ENCODE peak calls at places on chromosomes 16 and 17, in nine cellular contexts. P is T-helper 1 cell; C is pancreas; L is DMS 273 treated with DMSO at 0.1 percent for 48 hours; T is activated CD8-positive, alpha-beta T cell treated with anti-CD3 and anti-CD28 coated beads, Interleukin-2, amount 10 ng/mL, durations not matched to agents 7 days and 5 days; S is stimulated activated CD4-positive, alpha-beta T cell treated with anti-CD3 and anti-CD28 coated beads, Interleukin-15, amount 100 ng/mL, for 24 hours; Z is fibroblast of the conjunctiva; A is HTR-8/SVneo; Q is activated CD4-positive, alpha-beta T cell treated with anti-CD3 and anti-CD28 coated beads, Interleukin-2, amount 50 U/mL, for 48 hours. M is an unnamed sample.

GRCh38 chr17:35809855-35810461 is 674 bp downstream of the TAF15 start:
- DNase-seq in P (no peak), C (no peak), L (no peak), T (no peak), S (no peak), Z (no peak), A (no peak), Q (no peak), M (peak; percentile 20)

GRCh38 chr17:57584050-57584551 is 161.0 kb downstream of the CCDC182 start:
- DNase-seq in P (no peak), C (no peak), L (no peak), T (no peak), S (no peak), Z (no peak), A (no peak), Q (no peak), M (no peak)

GRCh38 chr17:36674278-36674650 is 72.9 kb downstream of the MRM1 start:
- DNase-seq in P (peak; percentile 10), C (no peak), L (no peak), T (peak; percentile 87), S (peak; percentile 28), Z (no peak), A (no peak), Q (peak; percentile 47), M (peak; percentile 42)

GRCh38 chr17:49000943-49001342 is 3.8 kb downstream of the IGF2BP1 start:
- DNase-seq in P (no peak), C (no peak), L (no peak), T (no peak), S (no peak), Z (no peak), A (no peak), Q (no peak), M (no peak)

GRCh38 chr16:28873543-28874201 is 4.6 kb upstream of the ATP2A1 start:
- DNase-seq in P (peak; percentile 51), C (no peak), L (no peak), T (peak; percentile 71), S (peak; percentile 67), Z (no peak), A (no peak), Q (peak; percentile 70), M (peak; percentile 56)

GRCh38 chr17:14396542-14396941 is 95.7 kb downstream of the HS3ST3B1 start:
- DNase-seq in P (no peak), C (no peak), L (no peak), T (no peak), S (no peak), Z (peak; percentile 0), A (no peak), Q (no peak), M (no peak)

GRCh38 chr16:72172105-72173034 is at the start of gene PMFBP1:
- DNase-seq in P (no peak), C (no peak), L (peak; percentile 38), T (peak; percentile 29), S (peak; percentile 23), Z (peak; percentile 22), A (no peak), Q (peak; percentile 13), M (peak; percentile 91)

GRCh38 chr16:57786632-57787518 is 15.4 kb downstream of the KIFC3 start:
- DNase-seq in P (no peak), C (peak; percentile 58), L (no peak), T (no peak), S (no peak), Z (no peak), A (no peak), Q (no peak), M (no peak)

GRCh38 chr16:31200821-31201510 is 1.6 kb downstream of the PYCARD start:
- DNase-seq in P (peak; percentile 34), C (no peak), L (no peak), T (peak; percentile 81), S (peak; percentile 56), Z (no peak), A (no peak), Q (peak; percentile 56), M (peak; percentile 70)

GRCh38 chr16:15885560-15886001 is 2.8 kb downstream of the CEP20 start:
- DNase-seq in P (no peak), C (no peak), L (no peak), T (no peak), S (no peak), Z (no peak), A (no peak), Q (no peak), M (no peak)

GRCh38 chr17:49455226-49455968 is 39.7 kb upstream of the NGFR start:
- DNase-seq in P (no peak), C (no peak), L (no peak), T (no peak), S (no peak), Z (no peak), A (no peak), Q (no peak), M (no peak)

GRCh38 chr17:33451221-33451620 is 158.1 kb upstream of the ASIC2 start:
- DNase-seq in P (no peak), C (no peak), L (no peak), T (no peak), S (no peak), Z (no peak), A (no peak), Q (no peak), M (no peak)

GRCh38 chr16:86584071-86584685 is 5.8 kb downstream of the FOXL1 start:
- DNase-seq in P (no peak), C (no peak), L (no peak), T (no peak), S (no peak), Z (no peak), A (no peak), Q (no peak), M (no peak)

GRCh38 chr16:48479319-48479718 is 94.1 kb upstream of the SIAH1 start:
- DNase-seq in P (no peak), C (no peak), L (no peak), T (no peak), S (no peak), Z (no peak), A (no peak), Q (no peak), M (no peak)

GRCh38 chr17:8120520-8121443 is 2.5 kb upstream of the ALOXE3 start:
- DNase-seq in P (peak; percentile 56), C (peak; percentile 81), L (peak; percentile 70), T (peak; percentile 83), S (peak; percentile 86), Z (no peak), A (peak; percentile 54), Q (peak; percentile 90), M (peak; percentile 90)

M was measured in RPMI8226.